ENCODE peak calls at places on chromosomes 12 and 14, in seven cellular contexts. A is neural progenitor cell; Z is H1; S is CD4-positive, alpha-beta memory T cell; M is IMR-90; B is left lung; L is keratinocyte. O is an unnamed sample. For H3K27me3 and H3K4me1, the result is how much of the 10 kb centered on the place peaks cover.

GRCh38 chr12:110466791-110467190 is 1.3 kb downstream of the GPN3 start:
- DNase-seq in B (no peak), L (no peak), S (no peak), Z (no peak), A (no peak), M (no peak), O (no peak)

GRCh38 chr14:49879683-49880204 is 13.1 kb upstream of the ARF6 start:
- DNase-seq in L (no peak), M (peak), S (peak), B (no peak), Z (peak), A (peak), O (peak)

GRCh38 chr14:100346306-100347091 is 23.4 kb downstream of the SLC25A47 start:
- DNase-seq in A (no peak), S (no peak), M (no peak), B (no peak), Z (no peak), L (no peak), O (no peak)

GRCh38 chr12:29396774-29397173 is 15.8 kb upstream of the ERGIC2 start:
- DNase-seq in B (no peak), S (no peak), M (peak), L (no peak), A (no peak), Z (no peak), O (no peak)

GRCh38 chr14:90726656-90727055 is 89.6 kb downstream of the TTC7B start:
- DNase-seq in M (peak), B (no peak), L (no peak), S (no peak), A (peak), Z (no peak), O (no peak)

GRCh38 chr12:120639771-120640721 is at the start of gene CABP1:
- DNase-seq in M (no peak), Z (peak), L (no peak), A (peak), B (peak), S (peak), O (peak)

GRCh38 chr12:42735869-42736361 is 146.4 kb upstream of the PRICKLE1 start:
- DNase-seq in A (peak), L (no peak), B (no peak), S (no peak), M (no peak), Z (no peak), O (no peak)

GRCh38 chr12:97308576-97309198 is 153.9 kb upstream of the RMST start:
- DNase-seq in M (peak), B (no peak), L (peak), S (peak), Z (no peak), A (peak), O (no peak)

GRCh38 chr12:132178314-132178713 is 34.1 kb downstream of the NOC4L start:
- DNase-seq in Z (no peak), L (no peak), S (no peak), M (no peak), B (no peak), A (no peak), O (no peak)

GRCh38 chr12:106275458-106275857 is 27.1 kb upstream of the TCP11L2 start:
- DNase-seq in A (no peak), M (no peak), L (no peak), S (no peak), Z (no peak), B (no peak), O (no peak)

GRCh38 chr14:99604766-99605298 is 825 bp upstream of the CCDC85C start:
- DNase-seq in M (peak), S (no peak), Z (no peak), B (no peak), A (peak), L (no peak), O (no peak)

GRCh38 chr12:12456637-12457036 is 99.8 kb downstream of the BORCS5 start:
- DNase-seq in B (no peak), A (no peak), M (peak), L (no peak), Z (no peak), S (peak), O (no peak)

GRCh38 chr12:39764944-39765560 is 145.4 kb upstream of the ABCD2 start:
- DNase-seq in A (peak), Z (no peak), S (peak), M (peak), B (no peak), L (no peak), O (no peak)

GRCh38 chr14:73239463-73240241 is 2.3 kb downstream of the PAPLN start:
- DNase-seq in Z (no peak), M (peak), L (no peak), S (no peak), A (peak), B (no peak), O (no peak)

GRCh38 chr14:35398095-35398584 is 6.4 kb downstream of the NFKBIA start:
- DNase-seq in M (no peak), A (no peak), B (no peak), S (no peak), Z (no peak), L (no peak), O (no peak)

GRCh38 chr12:52778833-52779232 is 1.7 kb upstream of the KRT76 start:
- DNase-seq in S (no peak), Z (no peak), A (no peak), L (no peak), M (no peak), B (no peak), O (no peak)
- H3K27me3 ChIP-seq in S (under half), Z (under half), A (under half), L (under half), M (under half), B (under half), O (under half)

GRCh38 chr12:130816055-130816454 is 23.0 kb downstream of the STX2 start:
- DNase-seq in Z (no peak), S (no peak), M (no peak), L (no peak), B (peak), A (no peak), O (no peak)

GRCh38 chr12:130819248-130819576 is 19.8 kb downstream of the STX2 start:
- DNase-seq in Z (peak), A (no peak), L (no peak), B (no peak), S (no peak), M (no peak), O (no peak)

GRCh38 chr12:130817804-130818203 is 21.2 kb downstream of the STX2 start:
- DNase-seq in S (no peak), M (no peak), B (no peak), Z (no peak), L (no peak), A (no peak), O (no peak)

GRCh38 chr12:130819681-130820080 is 19.4 kb downstream of the STX2 start:
- DNase-seq in Z (no peak), L (no peak), M (no peak), S (no peak), A (no peak), B (no peak), O (no peak)

GRCh38 chr12:130818381-130819247 is 20.4 kb downstream of the STX2 start:
- DNase-seq in L (peak), Z (no peak), A (peak), M (no peak), S (peak), B (peak), O (peak)
- H3K4me1 ChIP-seq in L (under half), Z (under half), A (under half), M (under half), S (under half), B (under half), O (under half)

GRCh38 chr12:115354476-115354890 is 670.5 kb upstream of the TBX3 start:
- DNase-seq in S (no peak), L (no peak), B (no peak), A (no peak), M (peak), Z (no peak), O (no peak)
- H3K4me3 ChIP-seq in S (no peak), L (peak), B (no peak), A (no peak), M (peak), Z (no peak), O (no peak)

DNA sequence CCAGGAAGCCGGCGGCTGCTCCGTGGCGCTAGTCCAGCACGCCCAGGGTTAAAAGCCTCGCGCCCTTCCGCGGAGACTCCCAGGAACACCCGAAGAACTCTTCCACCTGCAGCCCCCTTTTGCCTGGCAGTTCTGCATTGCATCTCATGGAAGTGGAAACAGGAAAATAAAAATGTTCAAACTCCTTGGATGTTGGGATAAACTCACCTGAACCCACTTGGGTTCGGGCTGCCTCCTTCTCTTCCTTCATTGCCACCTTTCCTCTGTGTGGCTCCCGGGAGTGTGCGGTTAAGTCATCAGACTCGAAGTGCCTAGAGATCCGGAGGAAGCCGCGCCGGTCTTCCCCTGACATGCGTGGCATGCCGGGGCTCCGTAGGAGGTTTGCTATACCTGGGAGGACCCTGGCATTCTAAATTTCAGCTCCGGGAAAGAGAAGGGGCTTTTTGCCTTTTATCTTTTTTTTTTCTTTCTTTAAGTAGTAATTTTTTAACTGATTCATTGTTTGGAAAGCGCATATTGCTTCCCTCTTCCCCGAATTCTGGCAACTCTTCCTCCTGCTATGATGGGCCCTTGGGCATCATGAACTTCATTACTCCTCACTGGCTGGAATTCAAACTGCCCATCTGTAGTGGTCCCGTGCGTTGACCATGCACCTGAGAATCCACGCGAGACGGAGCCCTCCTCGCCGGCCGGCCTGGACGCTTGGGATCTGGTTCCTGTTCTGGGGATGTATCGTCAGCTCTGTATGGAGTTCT is 931.5 kb downstream of the DIO2 start:
- DNase-seq in S (no peak), M (peak), L (no peak), A (peak), Z (no peak), B (peak), O (no peak)
- H3K27me3 ChIP-seq in S (under half), M (under half), L (under half), A (half or more), Z (under half), B (under half), O (under half)

O was measured in effector memory CD4-positive, alpha-beta T cell.